ENCODE peak calls at places on chromosomes 6 and 20, in nine cellular contexts. W, T, V, Z, X, B, P, A and L are unnamed samples.

GRCh38 chr6:33091957-33092356 is 16.2 kb downstream of the HLA-DPB1 start:
- DNase-seq in W (peak), T (peak), V (peak), Z (no peak), X (no peak), B (no peak), P (no peak), A (no peak), L (no peak)

GRCh38 chr6:81246200-81246599 is 506.3 kb downstream of the TENT5A start:
- DNase-seq in W (no peak), T (no peak), V (no peak), Z (no peak), X (no peak), B (no peak), P (no peak), A (no peak), L (no peak)

GRCh38 chr20:42749548-42749947 is 440.2 kb downstream of the PTPRT start:
- DNase-seq in W (no peak), T (no peak), V (no peak), Z (no peak), X (no peak), B (no peak), P (no peak), A (no peak), L (no peak)

GRCh38 chr20:24808616-24809015 is 140.5 kb upstream of the CST7 start:
- DNase-seq in W (no peak), T (peak), V (no peak), Z (no peak), X (no peak), B (no peak), P (no peak), A (no peak), L (no peak)

GRCh38 chr6:11711644-11711993 is 67.0 kb downstream of the ADTRP start:
- DNase-seq in W (peak), T (no peak), V (no peak), Z (no peak), X (no peak), B (no peak), P (peak), A (no peak), L (no peak)

GRCh38 chr6:142378138-142378875 is 76.5 kb downstream of the ADGRG6 start:
- DNase-seq in W (no peak), T (no peak), V (peak), Z (peak), X (no peak), B (no peak), P (peak), A (no peak), L (no peak)

GRCh38 chr6:27237089-27237723 is 10.3 kb upstream of the PRSS16 start:
- DNase-seq in W (no peak), T (no peak), V (peak), Z (peak), X (no peak), B (peak), P (peak), A (no peak), L (peak)

GRCh38 chr6:131173680-131174079 is 38.4 kb downstream of the AKAP7 start:
- DNase-seq in W (no peak), T (no peak), V (no peak), Z (peak), X (no peak), B (no peak), P (no peak), A (no peak), L (no peak)

GRCh38 chr6:139230421-139230840 is 61.4 kb downstream of the TXLNB start:
- DNase-seq in W (no peak), T (no peak), V (peak), Z (peak), X (peak), B (peak), P (peak), A (no peak), L (no peak)

GRCh38 chr6:127458817-127459216 is 372 bp downstream of the KIAA0408 start:
- DNase-seq in W (no peak), T (peak), V (peak), Z (no peak), X (peak), B (peak), P (no peak), A (peak), L (no peak)

GRCh38 chr20:60395993-60396392 is 437.8 kb downstream of the CDH26 start:
- DNase-seq in W (no peak), T (no peak), V (no peak), Z (no peak), X (no peak), B (no peak), P (no peak), A (no peak), L (no peak)

GRCh38 chr6:3444276-3445088 is 12.4 kb downstream of the SLC22A23 start:
- DNase-seq in W (no peak), T (no peak), V (peak), Z (no peak), X (no peak), B (no peak), P (no peak), A (no peak), L (no peak)

GRCh38 chr20:44247131-44247571 is at the start of gene GDAP1L1:
- DNase-seq in W (no peak), T (no peak), V (no peak), Z (no peak), X (no peak), B (no peak), P (no peak), A (peak), L (no peak)

GRCh38 chr6:67129780-67130179 is 1422.8 kb upstream of the EYS start:
- DNase-seq in W (no peak), T (no peak), V (no peak), Z (peak), X (no peak), B (no peak), P (no peak), A (no peak), L (no peak)

GRCh38 chr6:15751721-15752350 is 89.0 kb upstream of the DTNBP1 start:
- DNase-seq in W (no peak), T (no peak), V (no peak), Z (no peak), X (no peak), B (no peak), P (no peak), A (no peak), L (no peak)

GRCh38 chr20:43914697-43915208 is at the start of gene TOX2:
- DNase-seq in W (peak), T (peak), V (no peak), Z (no peak), X (no peak), B (no peak), P (no peak), A (no peak), L (no peak)

GRCh38 chr6:83615025-83615999 is 93.6 kb downstream of the SNAP91 start:
- DNase-seq in W (no peak), T (no peak), V (peak), Z (peak), X (no peak), B (peak), P (peak), A (no peak), L (peak)

GRCh38 chr6:26550250-26550993 is 12.3 kb downstream of the HMGN4 start:
- DNase-seq in W (peak), T (peak), V (peak), Z (peak), X (peak), B (peak), P (peak), A (peak), L (no peak)

GRCh38 chr6:86730216-86730615 is 207.1 kb upstream of the HTR1E start:
- DNase-seq in W (no peak), T (no peak), V (no peak), Z (no peak), X (no peak), B (no peak), P (peak), A (no peak), L (no peak)

GRCh38 chr6:139219746-139220145 is 72.1 kb downstream of the TXLNB start:
- DNase-seq in W (no peak), T (no peak), V (no peak), Z (no peak), X (no peak), B (no peak), P (no peak), A (no peak), L (no peak)

GRCh38 chr6:39808934-39809333 is 16.8 kb downstream of the DAAM2 start:
- DNase-seq in W (no peak), T (no peak), V (no peak), Z (peak), X (no peak), B (no peak), P (no peak), A (no peak), L (no peak)

GRCh38 chr6:113591896-113592827 is 265.0 kb upstream of the MARCKS start:
- DNase-seq in W (no peak), T (no peak), V (no peak), Z (peak), X (no peak), B (no peak), P (peak), A (no peak), L (no peak)

GRCh38 chr20:13915244-13915643 is 75.2 kb downstream of the SEL1L2 start:
- DNase-seq in W (no peak), T (no peak), V (no peak), Z (no peak), X (no peak), B (no peak), P (no peak), A (no peak), L (no peak)

GRCh38 chr20:3238616-3239025 is 369 bp downstream of the SLC4A11 start:
- DNase-seq in W (no peak), T (no peak), V (peak), Z (no peak), X (no peak), B (peak), P (peak), A (no peak), L (no peak)

GRCh38 chr6:38423746-38424145 is 216.0 kb downstream of the BTBD9 start:
- DNase-seq in W (no peak), T (no peak), V (no peak), Z (no peak), X (no peak), B (no peak), P (no peak), A (no peak), L (no peak)

GRCh38 chr6:57324538-57324937 is 7.1 kb downstream of the PRIM2 start:
- DNase-seq in W (no peak), T (no peak), V (peak), Z (peak), X (no peak), B (no peak), P (peak), A (no peak), L (no peak)
- TF ChIP-seq CTCF in W (peak), T (peak), V (peak), Z (peak), X (peak), B (peak), P (peak), A (no peak), L (no peak)

GRCh38 chr20:54068966-54069365 is 1.4 kb downstream of the BCAS1 start:
- DNase-seq in W (no peak), T (no peak), V (no peak), Z (no peak), X (no peak), B (no peak), P (no peak), A (no peak), L (no peak)

GRCh38 chr20:54067606-54068174 is 2.7 kb downstream of the BCAS1 start:
- DNase-seq in W (no peak), T (peak), V (peak), Z (peak), X (no peak), B (no peak), P (peak), A (no peak), L (no peak)

GRCh38 chr20:54070187-54070987 is at the start of gene BCAS1:
- DNase-seq in W (no peak), T (no peak), V (peak), Z (no peak), X (no peak), B (no peak), P (no peak), A (no peak), L (no peak)

GRCh38 chr20:54068495-54068894 is 1.9 kb downstream of the BCAS1 start:
- DNase-seq in W (no peak), T (no peak), V (no peak), Z (no peak), X (no peak), B (no peak), P (no peak), A (no peak), L (no peak)

DNA sequence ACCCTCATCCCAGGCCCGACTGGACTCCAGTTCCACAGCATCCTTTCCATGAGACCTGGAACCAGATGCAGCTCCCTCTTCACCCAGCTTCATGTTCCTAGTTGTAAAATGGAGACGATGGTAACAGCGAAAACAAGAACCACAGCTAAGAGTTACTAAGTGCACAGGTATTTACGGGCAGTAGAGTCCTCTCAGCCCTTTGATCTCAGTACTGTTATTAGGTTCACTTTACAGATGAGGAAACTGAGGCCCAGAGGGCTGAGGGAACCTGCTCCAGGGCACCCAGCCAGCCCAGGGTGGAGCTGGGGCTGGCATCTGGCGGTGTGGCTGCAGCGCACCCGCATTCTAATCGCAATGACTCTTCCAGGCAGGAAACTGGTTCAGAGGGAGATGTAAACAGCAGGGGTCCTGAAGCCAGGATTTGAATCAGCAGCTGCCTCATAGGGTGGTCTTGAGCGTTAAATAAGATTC is 858 bp downstream of the BCAS1 start:
- DNase-seq in W (no peak), T (no peak), V (peak), Z (no peak), X (no peak), B (no peak), P (no peak), A (no peak), L (no peak)
- H3K4me3 ChIP-seq in W (no peak), T (no peak), V (no peak), Z (no peak), X (no peak), B (no peak), P (no peak), A (no peak), L (no peak)

DNA sequence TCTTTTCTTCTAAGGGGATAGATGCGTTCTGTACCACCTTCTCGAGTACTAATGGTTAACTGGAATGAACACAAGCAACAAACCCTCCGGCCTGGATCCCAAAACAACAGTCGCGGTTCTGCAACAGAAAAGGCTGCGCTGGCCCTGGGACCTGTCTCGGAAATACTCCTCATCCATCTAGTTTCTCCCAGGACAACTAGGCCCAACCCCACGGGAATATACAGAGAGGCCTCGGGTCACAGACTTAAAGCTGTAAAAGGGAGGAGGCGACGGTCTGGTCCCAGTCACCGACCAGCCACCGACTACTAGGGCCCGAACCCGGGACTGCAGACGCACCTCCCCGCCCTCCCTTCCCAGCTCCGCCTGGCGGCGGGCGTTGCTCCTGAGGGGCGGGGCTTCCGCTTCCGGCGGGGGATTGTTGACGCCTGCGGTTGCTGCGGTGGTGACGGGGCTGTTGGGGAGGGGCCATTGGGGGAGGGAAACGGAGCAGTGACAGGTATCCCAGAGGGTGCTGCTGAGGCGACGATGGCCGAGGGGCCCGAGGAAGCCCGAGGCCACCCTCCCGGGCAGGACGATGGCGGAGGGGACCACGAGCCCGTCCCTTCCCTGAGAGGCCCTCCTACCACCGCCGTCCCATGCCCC is at the start of gene FAM8A1:
- DNase-seq in W (peak), T (peak), V (peak), Z (peak), X (peak), B (peak), P (peak), A (peak), L (peak)
- TF ChIP-seq CTCF in W (peak), T (peak), V (peak), Z (peak), X (peak), B (peak), P (peak), A (peak), L (peak)

DNA sequence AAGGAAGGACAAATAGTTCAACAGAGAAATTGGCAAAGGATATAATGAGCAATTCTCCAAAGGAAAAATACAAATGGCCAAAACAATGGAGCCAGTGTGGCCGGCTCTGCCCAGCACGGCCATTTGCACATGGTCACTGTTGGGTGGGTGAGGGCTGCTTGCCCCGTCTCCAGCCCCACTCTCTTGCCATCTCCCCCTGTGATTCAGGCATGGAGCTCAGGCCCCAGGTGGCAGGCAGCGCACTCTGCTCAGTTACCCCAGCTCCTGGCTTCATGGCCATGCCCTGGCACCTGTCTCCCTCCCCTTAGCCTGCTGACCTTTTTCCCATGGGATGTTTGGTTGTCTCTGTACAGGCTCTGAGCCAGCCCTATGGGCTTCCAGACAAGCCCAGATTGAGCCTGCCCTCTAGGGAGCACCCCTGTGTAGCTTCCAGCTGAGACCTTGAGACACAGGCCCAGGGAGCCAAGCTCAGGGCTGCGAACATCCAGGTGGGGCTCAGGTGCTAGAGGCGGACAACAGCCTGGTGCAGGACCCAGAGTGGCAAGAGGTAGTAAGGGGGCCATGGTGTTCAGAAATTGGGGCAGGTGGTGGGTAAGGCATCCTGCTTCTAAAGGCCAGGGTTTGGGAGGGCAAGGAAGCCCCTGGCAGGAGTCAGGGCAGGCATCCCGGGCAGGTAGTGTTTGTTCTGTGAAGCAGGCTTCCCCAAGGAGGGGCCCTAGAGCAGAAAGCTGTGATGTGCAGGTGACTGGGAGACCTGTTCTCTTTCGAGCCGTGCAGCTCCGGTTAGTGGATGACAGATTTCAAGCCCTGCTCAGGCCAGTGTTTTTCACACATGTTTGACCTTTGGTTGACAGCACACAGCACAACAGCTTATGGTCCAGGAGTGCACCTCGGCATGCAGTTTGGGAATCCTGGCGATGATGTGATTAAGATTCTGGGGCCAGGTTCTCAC is 17.7 kb downstream of the SYNJ2 start:
- DNase-seq in W (no peak), T (peak), V (no peak), Z (no peak), X (no peak), B (no peak), P (no peak), A (no peak), L (no peak)
- H3K4me3 ChIP-seq in W (no peak), T (no peak), V (no peak), Z (no peak), X (no peak), B (no peak), P (no peak), A (no peak), L (no peak)

DNA sequence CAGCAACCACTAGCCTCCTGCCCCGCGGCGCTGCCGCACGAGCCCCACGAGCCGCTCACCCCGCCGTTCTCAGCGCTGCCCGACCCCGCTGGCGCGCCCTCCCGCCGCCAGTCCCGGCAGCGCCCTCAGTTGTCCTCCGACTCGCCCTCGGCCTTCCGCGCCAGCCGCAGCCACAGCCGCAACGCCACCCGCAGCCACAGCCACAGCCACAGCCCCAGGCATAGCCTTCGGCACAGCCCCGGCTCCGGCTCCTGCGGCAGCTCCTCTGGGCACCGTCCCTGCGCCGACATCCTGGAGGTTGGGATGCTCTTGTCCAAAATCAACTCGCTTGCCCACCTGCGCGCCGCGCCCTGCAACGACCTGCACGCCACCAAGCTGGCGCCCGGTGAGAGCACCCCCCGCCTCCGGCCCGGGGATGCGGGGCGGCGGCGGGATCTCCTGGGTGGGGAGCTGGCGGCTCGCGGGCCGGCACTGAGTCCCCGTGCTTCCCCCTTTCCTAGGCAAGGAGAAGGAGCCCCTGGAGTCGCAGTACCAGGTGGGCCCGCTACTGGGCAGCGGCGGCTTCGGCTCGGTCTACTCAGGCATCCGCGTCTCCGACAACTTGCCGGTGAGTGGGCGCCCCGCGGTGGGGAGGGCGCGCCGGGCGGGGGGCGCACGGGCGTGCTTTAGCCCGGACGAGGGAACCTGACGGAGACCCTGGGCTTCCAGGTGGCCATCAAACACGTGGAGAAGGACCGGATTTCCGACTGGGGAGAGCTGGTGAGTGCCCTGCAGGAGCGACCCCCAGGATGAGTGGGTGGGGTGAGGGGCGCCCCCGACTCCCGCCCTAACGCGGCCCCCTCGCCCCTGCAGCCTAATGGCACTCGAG is 555 bp downstream of the PIM1 start:
- DNase-seq in W (peak), T (peak), V (peak), Z (no peak), X (peak), B (peak), P (no peak), A (peak), L (no peak)
- TF ChIP-seq CTCF in W (no peak), T (peak), V (peak), Z (peak), X (peak), B (peak), P (peak), A (peak), L (peak)

DNA sequence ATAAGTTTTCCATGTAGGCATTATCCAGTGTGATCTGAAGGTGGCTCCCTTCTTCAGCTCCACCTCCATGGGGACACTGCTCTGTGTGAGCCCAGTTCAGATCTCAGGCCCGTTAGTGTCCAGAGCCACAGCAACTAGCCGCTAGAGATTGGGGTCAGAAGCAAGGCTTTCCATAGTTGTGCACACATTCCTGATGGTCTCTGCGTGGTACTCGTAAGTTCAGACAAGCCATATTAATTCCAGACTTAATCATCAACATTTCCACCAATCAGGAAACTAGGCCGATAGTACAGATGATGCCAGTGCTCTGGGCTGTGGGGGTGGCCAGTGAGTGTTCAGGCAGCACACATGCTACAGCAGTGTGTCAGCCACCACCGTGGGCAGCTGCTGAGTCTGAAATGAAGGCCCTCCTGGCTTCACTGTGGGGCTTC is 17.5 kb upstream of the SYNCRIP start:
- DNase-seq in W (no peak), T (no peak), V (peak), Z (peak), X (no peak), B (peak), P (peak), A (no peak), L (no peak)
- H3K4me3 ChIP-seq in W (no peak), T (no peak), V (no peak), Z (no peak), X (no peak), B (no peak), P (no peak), A (no peak), L (no peak)

GRCh38 chr20:31595654-31596411 is 9.3 kb upstream of the ID1 start:
- DNase-seq in W (no peak), T (peak), V (peak), Z (peak), X (peak), B (peak), P (no peak), A (peak), L (no peak)
- TF ChIP-seq CTCF in W (no peak), T (no peak), V (no peak), Z (no peak), X (no peak), B (no peak), P (no peak), A (no peak), L (no peak)